ENCODE peak calls at places on chromosomes 5 and 9, in nine cellular contexts. S is stimulated activated CD4-positive, alpha-beta T cell treated with anti-CD3 and anti-CD28 coated beads, Interleukin-15, amount 100 ng/mL, for 48 hours; P is NCI-H2081; G is NCI-H1930; L is activated gamma-delta T cell; X is aorta; Z is activated CD4-positive, alpha-beta T cell treated with anti-CD3 and anti-CD28 coated beads, Interleukin-2, amount 50 U/mL, for 1 hour; F is ELF-1; O is NCI-H2171 treated with DMSO at 0.1 percent for 48 hours. R is an unnamed sample.

GRCh38 chr9:87322840-87323635 is 174.6 kb upstream of the DAPK1 start:
- DNase-seq in S (no peak), P (no peak), G (no peak), L (no peak), X (no peak), Z (no peak), F (no peak), O (no peak), R (peak)

GRCh38 chr9:99433555-99433954 is 211.5 kb downstream of the SEC61B start:
- DNase-seq in S (peak), P (no peak), G (no peak), L (no peak), X (peak), Z (no peak), F (peak), O (no peak), R (peak)

GRCh38 chr9:90053027-90053426 is 448.2 kb downstream of the GADD45G start:
- DNase-seq in S (no peak), P (no peak), G (no peak), L (no peak), X (no peak), Z (no peak), F (no peak), O (no peak), R (no peak)

GRCh38 chr5:117623042-117623815 is 1048.6 kb upstream of the SEMA6A start:
- DNase-seq in S (no peak), P (no peak), G (no peak), L (no peak), X (no peak), Z (no peak), F (peak), O (peak), R (no peak)

GRCh38 chr5:16894236-16895057 is 41.6 kb downstream of the MYO10 start:
- DNase-seq in S (no peak), P (peak), G (peak), L (no peak), X (no peak), Z (no peak), F (peak), O (peak), R (peak)

GRCh38 chr9:96186601-96187011 is 115.4 kb downstream of the HSD17B3 start:
- DNase-seq in S (no peak), P (no peak), G (no peak), L (no peak), X (no peak), Z (no peak), F (peak), O (no peak), R (peak)

GRCh38 chr5:69450116-69450515 is 35.2 kb downstream of the MARVELD2 start:
- DNase-seq in S (no peak), P (no peak), G (no peak), L (no peak), X (no peak), Z (no peak), F (no peak), O (no peak), R (no peak)

GRCh38 chr5:77630246-77631165 is 8.0 kb downstream of the OTP start:
- DNase-seq in S (no peak), P (peak), G (peak), L (no peak), X (no peak), Z (no peak), F (peak), O (peak), R (no peak)

GRCh38 chr9:136907011-136907914 is 20.9 kb downstream of the TRAF2 start:
- DNase-seq in S (no peak), P (no peak), G (no peak), L (no peak), X (no peak), Z (no peak), F (no peak), O (no peak), R (no peak)

GRCh38 chr5:173867173-173867679 is 20.9 kb upstream of the CPEB4 start:
- DNase-seq in S (no peak), P (no peak), G (no peak), L (no peak), X (no peak), Z (no peak), F (no peak), O (no peak), R (no peak)

GRCh38 chr5:73317523-73317922 is 131.1 kb downstream of the FOXD1 start:
- DNase-seq in S (no peak), P (no peak), G (no peak), L (no peak), X (no peak), Z (no peak), F (no peak), O (no peak), R (no peak)

GRCh38 chr5:33343661-33344327 is 97.0 kb upstream of the TARS1 start:
- DNase-seq in S (no peak), P (no peak), G (no peak), L (no peak), X (no peak), Z (no peak), F (no peak), O (no peak), R (peak)

GRCh38 chr9:87512321-87512720 is 14.7 kb downstream of the DAPK1 start:
- DNase-seq in S (no peak), P (peak), G (no peak), L (no peak), X (no peak), Z (no peak), F (no peak), O (no peak), R (no peak)

GRCh38 chr9:99635032-99635431 is 186.7 kb upstream of the NR4A3 start:
- DNase-seq in S (no peak), P (no peak), G (no peak), L (no peak), X (no peak), Z (no peak), F (no peak), O (no peak), R (peak)

GRCh38 chr9:27339661-27340295 is 42.8 kb upstream of the EQTN start:
- DNase-seq in S (no peak), P (no peak), G (no peak), L (no peak), X (peak), Z (no peak), F (no peak), O (no peak), R (no peak)

GRCh38 chr9:17627641-17628040 is 48.8 kb downstream of the SH3GL2 start:
- DNase-seq in S (no peak), P (peak), G (peak), L (no peak), X (no peak), Z (no peak), F (no peak), O (peak), R (no peak)

GRCh38 chr9:129889936-129890717 is 54.9 kb downstream of the USP20 start:
- DNase-seq in S (peak), P (no peak), G (no peak), L (no peak), X (peak), Z (peak), F (peak), O (no peak), R (no peak)

GRCh38 chr9:69740872-69741505 is 18.8 kb downstream of the PTAR1 start:
- DNase-seq in S (no peak), P (no peak), G (no peak), L (no peak), X (no peak), Z (no peak), F (no peak), O (no peak), R (no peak)

GRCh38 chr9:130895481-130896232 is 955 bp downstream of the QRFP start:
- DNase-seq in S (no peak), P (no peak), G (no peak), L (no peak), X (no peak), Z (no peak), F (peak), O (no peak), R (no peak)

GRCh38 chr9:136482046-136482792 is 621 bp downstream of the SEC16A start:
- DNase-seq in S (no peak), P (no peak), G (no peak), L (no peak), X (no peak), Z (peak), F (peak), O (no peak), R (peak)

GRCh38 chr5:73591102-73591695 is 25.7 kb downstream of the UTP15 start:
- DNase-seq in S (peak), P (peak), G (peak), L (no peak), X (no peak), Z (peak), F (peak), O (peak), R (peak)

GRCh38 chr5:148491015-148491792 is 107.4 kb downstream of the FBXO38 start:
- DNase-seq in S (no peak), P (no peak), G (no peak), L (no peak), X (no peak), Z (no peak), F (no peak), O (no peak), R (no peak)

GRCh38 chr9:14423816-14424261 is 109.9 kb upstream of the NFIB start:
- DNase-seq in S (no peak), P (no peak), G (no peak), L (no peak), X (no peak), Z (no peak), F (peak), O (no peak), R (peak)

GRCh38 chr9:101081641-101082040 is 53.1 kb downstream of the PLPPR1 start:
- DNase-seq in S (no peak), P (no peak), G (no peak), L (no peak), X (no peak), Z (no peak), F (no peak), O (no peak), R (no peak)

GRCh38 chr5:125190232-125191051 is 444.0 kb upstream of the ZNF608 start:
- DNase-seq in S (no peak), P (no peak), G (no peak), L (no peak), X (no peak), Z (no peak), F (peak), O (peak), R (peak)

GRCh38 chr5:150946351-150946905 is 41.6 kb upstream of the ZNF300 start:
- DNase-seq in S (no peak), P (no peak), G (no peak), L (no peak), X (peak), Z (no peak), F (no peak), O (no peak), R (peak)

R was measured in fibroblast of villous mesenchyme.